ENCODE peak calls at places on chromosomes 6 and 20, in four cellular contexts. One of them, this sample, is unnamed.

GRCh38 chr6:42963855-42964605 is 3.5 kb downstream of the GNMT start:
- DNase-seq in T-helper 22 cell: no peak
- DNase-seq in COR-L47: peak; percentile 34
- DNase-seq in endothelial cell: peak; percentile 62
- DNase-seq in this sample: peak; percentile 32

GRCh38 chr20:25269833-25270170 is 21.9 kb downstream of the PYGB start:
- DNase-seq in T-helper 22 cell: no peak
- DNase-seq in COR-L47: no peak
- DNase-seq in endothelial cell: no peak
- DNase-seq in this sample: no peak

GRCh38 chr20:11216451-11217314 is 542.9 kb upstream of the JAG1 start:
- DNase-seq in T-helper 22 cell: no peak
- DNase-seq in COR-L47: no peak
- DNase-seq in endothelial cell: no peak
- DNase-seq in this sample: no peak

GRCh38 chr6:121959501-121959900 is 440.0 kb upstream of the HSF2 start:
- DNase-seq in T-helper 22 cell: no peak
- DNase-seq in COR-L47: no peak
- DNase-seq in endothelial cell: no peak
- DNase-seq in this sample: no peak

GRCh38 chr6:10138917-10139316 is 276.0 kb downstream of the TFAP2A start:
- DNase-seq in T-helper 22 cell: no peak
- DNase-seq in COR-L47: no peak
- DNase-seq in endothelial cell: no peak
- DNase-seq in this sample: no peak

GRCh38 chr6:167827588-167828324 is 1.0 kb downstream of the AFDN start:
- DNase-seq in T-helper 22 cell: no peak
- DNase-seq in COR-L47: no peak
- DNase-seq in endothelial cell: peak; percentile 76
- DNase-seq in this sample: no peak

GRCh38 chr20:13221673-13222318 is 722 bp downstream of the ISM1 start:
- DNase-seq in T-helper 22 cell: no peak
- DNase-seq in COR-L47: peak; percentile 70
- DNase-seq in endothelial cell: peak; percentile 73
- DNase-seq in this sample: peak; percentile 60

GRCh38 chr20:37245671-37246237 is 15.9 kb downstream of the GHRH start:
- DNase-seq in T-helper 22 cell: no peak
- DNase-seq in COR-L47: peak; percentile 12
- DNase-seq in endothelial cell: no peak
- DNase-seq in this sample: peak; percentile 91

This sample was measured in NCI-H1930.